ENCODE peak calls at places on chromosomes 16 and 17, in four cellular contexts. G is glutamatergic neuron; I is stimulated activated CD4-positive, alpha-beta T cell treated with anti-CD3 and anti-CD28 coated beads, Interleukin-15, amount 100 ng/mL, for 1 hour; A is HuH-7.5. U is an unnamed sample.

GRCh38 chr17:39281806-39282205 is 56.1 kb upstream of the STAC2 start:
- DNase-seq in G (no peak), I (no peak), A (no peak), U (no peak)

GRCh38 chr17:78522031-78522809 is 55.0 kb downstream of the DNAH17 start:
- DNase-seq in G (no peak), I (no peak), A (no peak), U (no peak)

GRCh38 chr16:29849505-29849904 is 13.5 kb downstream of the CDIPT start:
- DNase-seq in G (no peak), I (no peak), A (no peak), U (no peak)

GRCh38 chr17:36869856-36870617 is 67.2 kb upstream of the LHX1 start:
- DNase-seq in G (peak), I (no peak), A (no peak), U (no peak)

GRCh38 chr16:28321700-28322411 is 29.5 kb downstream of the SBK1 start:
- DNase-seq in G (peak), I (no peak), A (peak), U (peak)

GRCh38 chr16:10827691-10828341 is 9.2 kb upstream of the TVP23A start:
- DNase-seq in G (no peak), I (no peak), A (no peak), U (no peak)

GRCh38 chr17:70034158-70034557 is 40.9 kb upstream of the KCNJ16 start:
- DNase-seq in G (no peak), I (no peak), A (no peak), U (no peak)

GRCh38 chr16:55495616-55496289 is 13.1 kb upstream of the LPCAT2 start:
- DNase-seq in G (no peak), I (no peak), A (no peak), U (no peak)

GRCh38 chr16:2159052-2159838 is 3.7 kb downstream of the TRAF7 start:
- DNase-seq in G (no peak), I (no peak), A (no peak), U (no peak)

GRCh38 chr17:75827291-75828050 is 16.7 kb downstream of the UNC13D start:
- DNase-seq in G (peak), I (no peak), A (peak), U (peak)

GRCh38 chr17:81681672-81682071 is 1.9 kb downstream of the ARL16 start:
- DNase-seq in G (no peak), I (no peak), A (no peak), U (no peak)

GRCh38 chr16:3020604-3021448 is 658 bp downstream of the TNFRSF12A start:
- DNase-seq in G (peak), I (peak), A (peak), U (peak)

GRCh38 chr17:77772461-77772897 is 186.0 kb upstream of the TNRC6C start:
- DNase-seq in G (peak), I (peak), A (peak), U (peak)

GRCh38 chr17:50507871-50508572 is at the start of gene MYCBPAP:
- DNase-seq in G (peak), I (peak), A (no peak), U (peak)

GRCh38 chr16:85384831-85385462 is 228.2 kb upstream of the GSE1 start:
- DNase-seq in G (peak), I (no peak), A (no peak), U (no peak)

U was measured in 8988T.